ENCODE peak calls at places on chromosome X, in nine cellular contexts. One of them, this sample, is unnamed.

GRCh38 chrX:153474718-153475117 is 4.3 kb upstream of the HAUS7 start:
- DNase-seq in Peyer's patch: peak
- DNase-seq in esophagus squamous epithelium: no peak
- DNase-seq in fibroblast of the aortic adventitia: peak
- DNase-seq in PC-3: peak
- DNase-seq in GM06990: no peak
- DNase-seq in gastrocnemius medialis: no peak
- DNase-seq in thoracic aorta: peak
- DNase-seq in vagina: no peak
- DNase-seq in this sample: peak

GRCh38 chrX:989959-990510 is 222.4 kb downstream of the CRLF2 start:
- DNase-seq in Peyer's patch: no peak
- DNase-seq in esophagus squamous epithelium: peak
- DNase-seq in fibroblast of the aortic adventitia: peak
- DNase-seq in PC-3: no peak
- DNase-seq in GM06990: peak
- DNase-seq in gastrocnemius medialis: peak
- DNase-seq in thoracic aorta: no peak
- DNase-seq in vagina: peak
- DNase-seq in this sample: peak

GRCh38 chrX:147838465-147839131 is 73.1 kb upstream of the FMR1 start:
- DNase-seq in Peyer's patch: no peak
- DNase-seq in esophagus squamous epithelium: no peak
- DNase-seq in fibroblast of the aortic adventitia: no peak
- DNase-seq in PC-3: no peak
- DNase-seq in GM06990: no peak
- DNase-seq in gastrocnemius medialis: no peak
- DNase-seq in thoracic aorta: no peak
- DNase-seq in vagina: no peak
- DNase-seq in this sample: peak

GRCh38 chrX:6917666-6918065 is 229.8 kb upstream of the STS start:
- DNase-seq in Peyer's patch: no peak
- DNase-seq in esophagus squamous epithelium: no peak
- DNase-seq in fibroblast of the aortic adventitia: no peak
- DNase-seq in PC-3: no peak
- DNase-seq in GM06990: no peak
- DNase-seq in gastrocnemius medialis: no peak
- DNase-seq in thoracic aorta: no peak
- DNase-seq in vagina: no peak
- DNase-seq in this sample: no peak

GRCh38 chrX:111288841-111289240 is 18.6 kb upstream of the CAPN6 start:
- DNase-seq in Peyer's patch: no peak
- DNase-seq in esophagus squamous epithelium: no peak
- DNase-seq in fibroblast of the aortic adventitia: no peak
- DNase-seq in PC-3: no peak
- DNase-seq in GM06990: no peak
- DNase-seq in gastrocnemius medialis: no peak
- DNase-seq in thoracic aorta: no peak
- DNase-seq in vagina: no peak
- DNase-seq in this sample: no peak

GRCh38 chrX:133897593-133898163 is 87.7 kb downstream of the GPC3 start:
- DNase-seq in Peyer's patch: no peak
- DNase-seq in esophagus squamous epithelium: no peak
- DNase-seq in fibroblast of the aortic adventitia: no peak
- DNase-seq in PC-3: no peak
- DNase-seq in GM06990: no peak
- DNase-seq in gastrocnemius medialis: no peak
- DNase-seq in thoracic aorta: no peak
- DNase-seq in vagina: no peak
- DNase-seq in this sample: no peak

GRCh38 chrX:39855748-39856129 is 242.0 kb downstream of the BCOR start:
- DNase-seq in Peyer's patch: no peak
- DNase-seq in esophagus squamous epithelium: peak
- DNase-seq in fibroblast of the aortic adventitia: peak
- DNase-seq in PC-3: peak
- DNase-seq in GM06990: peak
- DNase-seq in gastrocnemius medialis: peak
- DNase-seq in thoracic aorta: no peak
- DNase-seq in vagina: no peak
- DNase-seq in this sample: peak

GRCh38 chrX:40476958-40477357 is 103.8 kb upstream of the ATP6AP2 start:
- DNase-seq in Peyer's patch: no peak
- DNase-seq in esophagus squamous epithelium: no peak
- DNase-seq in fibroblast of the aortic adventitia: no peak
- DNase-seq in PC-3: no peak
- DNase-seq in GM06990: no peak
- DNase-seq in gastrocnemius medialis: no peak
- DNase-seq in thoracic aorta: no peak
- DNase-seq in vagina: no peak
- DNase-seq in this sample: no peak

GRCh38 chrX:55007633-55008032 is 7.5 kb downstream of the APEX2 start:
- DNase-seq in Peyer's patch: peak
- DNase-seq in esophagus squamous epithelium: no peak
- DNase-seq in fibroblast of the aortic adventitia: peak
- DNase-seq in PC-3: peak
- DNase-seq in GM06990: no peak
- DNase-seq in gastrocnemius medialis: peak
- DNase-seq in thoracic aorta: no peak
- DNase-seq in vagina: peak
- DNase-seq in this sample: peak

GRCh38 chrX:29948653-29949052 is 266.7 kb upstream of the MAGEB2 start:
- DNase-seq in Peyer's patch: no peak
- DNase-seq in esophagus squamous epithelium: no peak
- DNase-seq in fibroblast of the aortic adventitia: peak
- DNase-seq in PC-3: peak
- DNase-seq in GM06990: no peak
- DNase-seq in gastrocnemius medialis: no peak
- DNase-seq in thoracic aorta: no peak
- DNase-seq in vagina: no peak
- DNase-seq in this sample: peak

GRCh38 chrX:57445046-57445445 is 146.8 kb upstream of the ZXDB start:
- DNase-seq in Peyer's patch: no peak
- DNase-seq in esophagus squamous epithelium: no peak
- DNase-seq in fibroblast of the aortic adventitia: no peak
- DNase-seq in PC-3: peak
- DNase-seq in GM06990: no peak
- DNase-seq in gastrocnemius medialis: no peak
- DNase-seq in thoracic aorta: no peak
- DNase-seq in vagina: no peak
- DNase-seq in this sample: peak

GRCh38 chrX:16997313-16997712 is 50.9 kb downstream of the REPS2 start:
- DNase-seq in Peyer's patch: no peak
- DNase-seq in esophagus squamous epithelium: no peak
- DNase-seq in fibroblast of the aortic adventitia: no peak
- DNase-seq in PC-3: no peak
- DNase-seq in GM06990: no peak
- DNase-seq in gastrocnemius medialis: no peak
- DNase-seq in thoracic aorta: no peak
- DNase-seq in vagina: no peak
- DNase-seq in this sample: no peak

GRCh38 chrX:119539872-119540271 is 25.3 kb downstream of the STEEP1 start:
- DNase-seq in Peyer's patch: no peak
- DNase-seq in esophagus squamous epithelium: no peak
- DNase-seq in fibroblast of the aortic adventitia: no peak
- DNase-seq in PC-3: no peak
- DNase-seq in GM06990: no peak
- DNase-seq in gastrocnemius medialis: no peak
- DNase-seq in thoracic aorta: no peak
- DNase-seq in vagina: no peak
- DNase-seq in this sample: no peak
- TF ChIP-seq CTCF in Peyer's patch: no peak
- TF ChIP-seq CTCF in esophagus squamous epithelium: no peak
- TF ChIP-seq CTCF in fibroblast of the aortic adventitia: no peak
- TF ChIP-seq CTCF in PC-3: peak
- TF ChIP-seq CTCF in GM06990: peak
- TF ChIP-seq CTCF in gastrocnemius medialis: no peak
- TF ChIP-seq CTCF in thoracic aorta: no peak
- TF ChIP-seq CTCF in vagina: no peak
- TF ChIP-seq CTCF in this sample: no peak

GRCh38 chrX:126170715-126171114 is 4.6 kb upstream of the DCAF12L2 start:
- DNase-seq in Peyer's patch: no peak
- DNase-seq in esophagus squamous epithelium: no peak
- DNase-seq in fibroblast of the aortic adventitia: no peak
- DNase-seq in PC-3: no peak
- DNase-seq in GM06990: no peak
- DNase-seq in gastrocnemius medialis: no peak
- DNase-seq in thoracic aorta: no peak
- DNase-seq in vagina: no peak
- DNase-seq in this sample: no peak

GRCh38 chrX:126164689-126165400 is 1.2 kb downstream of the DCAF12L2 start:
- DNase-seq in Peyer's patch: no peak
- DNase-seq in esophagus squamous epithelium: no peak
- DNase-seq in fibroblast of the aortic adventitia: no peak
- DNase-seq in PC-3: no peak
- DNase-seq in GM06990: no peak
- DNase-seq in gastrocnemius medialis: no peak
- DNase-seq in thoracic aorta: no peak
- DNase-seq in vagina: no peak
- DNase-seq in this sample: no peak

GRCh38 chrX:126165401-126165720 is 728 bp downstream of the DCAF12L2 start:
- DNase-seq in Peyer's patch: no peak
- DNase-seq in esophagus squamous epithelium: no peak
- DNase-seq in fibroblast of the aortic adventitia: no peak
- DNase-seq in PC-3: no peak
- DNase-seq in GM06990: no peak
- DNase-seq in gastrocnemius medialis: no peak
- DNase-seq in thoracic aorta: no peak
- DNase-seq in vagina: no peak
- DNase-seq in this sample: no peak

GRCh38 chrX:126167560-126167959 is 1.5 kb upstream of the DCAF12L2 start:
- DNase-seq in Peyer's patch: no peak
- DNase-seq in esophagus squamous epithelium: no peak
- DNase-seq in fibroblast of the aortic adventitia: no peak
- DNase-seq in PC-3: no peak
- DNase-seq in GM06990: no peak
- DNase-seq in gastrocnemius medialis: no peak
- DNase-seq in thoracic aorta: no peak
- DNase-seq in vagina: no peak
- DNase-seq in this sample: no peak

DNA sequence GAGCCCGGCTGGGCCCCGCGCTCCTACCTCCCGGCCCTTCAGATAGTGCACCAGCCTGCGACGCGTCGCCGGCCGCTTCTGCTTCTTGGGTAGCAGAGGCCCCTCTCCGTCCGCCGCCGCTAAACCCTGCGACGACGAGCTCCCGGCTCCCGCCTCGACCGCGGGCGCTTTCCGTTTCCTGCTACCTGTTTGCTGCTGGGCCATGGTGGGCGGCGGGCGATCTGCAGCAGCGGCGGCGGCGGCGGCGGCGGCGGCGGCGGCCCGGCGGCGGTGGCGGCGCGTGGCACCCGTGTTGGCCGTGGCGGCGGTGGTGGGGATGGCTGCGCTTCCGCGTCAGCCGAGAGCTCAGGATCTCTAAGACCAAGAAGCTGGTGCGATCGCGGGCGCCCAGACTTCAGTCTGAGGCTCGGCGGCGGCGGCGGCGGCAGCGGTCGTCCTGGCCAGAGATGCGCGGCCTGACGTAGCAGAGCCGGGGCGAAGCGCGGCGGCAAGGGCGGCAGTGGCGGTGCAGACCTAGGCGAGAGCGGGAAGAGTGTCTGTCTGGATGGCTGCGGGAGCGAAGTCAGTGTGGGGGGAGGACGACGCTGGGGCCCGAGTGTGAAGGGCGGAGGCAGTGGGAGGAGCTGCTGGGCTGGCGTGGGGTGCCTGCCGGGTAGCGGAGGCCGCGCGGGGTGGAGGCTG is at the start of gene DCAF12L2:
- DNase-seq in Peyer's patch: no peak
- DNase-seq in esophagus squamous epithelium: no peak
- DNase-seq in fibroblast of the aortic adventitia: no peak
- DNase-seq in PC-3: no peak
- DNase-seq in GM06990: no peak
- DNase-seq in gastrocnemius medialis: no peak
- DNase-seq in thoracic aorta: no peak
- DNase-seq in vagina: no peak
- DNase-seq in this sample: peak
- H3K4me3 ChIP-seq in Peyer's patch: no peak
- H3K4me3 ChIP-seq in esophagus squamous epithelium: peak
- H3K4me3 ChIP-seq in fibroblast of the aortic adventitia: no peak
- H3K4me3 ChIP-seq in PC-3: peak
- H3K4me3 ChIP-seq in GM06990: no peak
- H3K4me3 ChIP-seq in gastrocnemius medialis: no peak
- H3K4me3 ChIP-seq in thoracic aorta: peak
- H3K4me3 ChIP-seq in vagina: peak
- H3K4me3 ChIP-seq in this sample: no peak

GRCh38 chrX:45518552-45518951 is 317.9 kb upstream of the DIPK2B start:
- DNase-seq in Peyer's patch: no peak
- DNase-seq in esophagus squamous epithelium: no peak
- DNase-seq in fibroblast of the aortic adventitia: no peak
- DNase-seq in PC-3: no peak
- DNase-seq in GM06990: no peak
- DNase-seq in gastrocnemius medialis: no peak
- DNase-seq in thoracic aorta: no peak
- DNase-seq in vagina: no peak
- DNase-seq in this sample: no peak

GRCh38 chrX:45513042-45513441 is 312.4 kb upstream of the DIPK2B start:
- DNase-seq in Peyer's patch: no peak
- DNase-seq in esophagus squamous epithelium: no peak
- DNase-seq in fibroblast of the aortic adventitia: no peak
- DNase-seq in PC-3: no peak
- DNase-seq in GM06990: no peak
- DNase-seq in gastrocnemius medialis: no peak
- DNase-seq in thoracic aorta: no peak
- DNase-seq in vagina: no peak
- DNase-seq in this sample: no peak

GRCh38 chrX:45517090-45517973 is 316.7 kb upstream of the DIPK2B start:
- DNase-seq in Peyer's patch: no peak
- DNase-seq in esophagus squamous epithelium: no peak
- DNase-seq in fibroblast of the aortic adventitia: peak
- DNase-seq in PC-3: peak
- DNase-seq in GM06990: no peak
- DNase-seq in gastrocnemius medialis: no peak
- DNase-seq in thoracic aorta: no peak
- DNase-seq in vagina: no peak
- DNase-seq in this sample: peak

GRCh38 chrX:45515262-45516215 is 314.9 kb upstream of the DIPK2B start:
- DNase-seq in Peyer's patch: no peak
- DNase-seq in esophagus squamous epithelium: no peak
- DNase-seq in fibroblast of the aortic adventitia: peak
- DNase-seq in PC-3: peak
- DNase-seq in GM06990: no peak
- DNase-seq in gastrocnemius medialis: peak
- DNase-seq in thoracic aorta: peak
- DNase-seq in vagina: peak
- DNase-seq in this sample: peak
- TF ChIP-seq CTCF in Peyer's patch: no peak
- TF ChIP-seq CTCF in esophagus squamous epithelium: no peak
- TF ChIP-seq CTCF in fibroblast of the aortic adventitia: peak
- TF ChIP-seq CTCF in PC-3: peak
- TF ChIP-seq CTCF in GM06990: peak
- TF ChIP-seq CTCF in gastrocnemius medialis: peak
- TF ChIP-seq CTCF in thoracic aorta: peak
- TF ChIP-seq CTCF in vagina: no peak
- TF ChIP-seq CTCF in this sample: peak

GRCh38 chrX:68696267-68696666 is 48.8 kb downstream of the STARD8 start:
- DNase-seq in Peyer's patch: no peak
- DNase-seq in esophagus squamous epithelium: no peak
- DNase-seq in fibroblast of the aortic adventitia: no peak
- DNase-seq in PC-3: no peak
- DNase-seq in GM06990: no peak
- DNase-seq in gastrocnemius medialis: no peak
- DNase-seq in thoracic aorta: no peak
- DNase-seq in vagina: no peak
- DNase-seq in this sample: no peak
- H3K4me3 ChIP-seq in Peyer's patch: no peak
- H3K4me3 ChIP-seq in esophagus squamous epithelium: peak
- H3K4me3 ChIP-seq in fibroblast of the aortic adventitia: no peak
- H3K4me3 ChIP-seq in PC-3: no peak
- H3K4me3 ChIP-seq in GM06990: no peak
- H3K4me3 ChIP-seq in gastrocnemius medialis: peak
- H3K4me3 ChIP-seq in thoracic aorta: peak
- H3K4me3 ChIP-seq in vagina: no peak
- H3K4me3 ChIP-seq in this sample: no peak

GRCh38 chrX:10109695-10110094 is 47.1 kb upstream of the CLCN4 start:
- DNase-seq in Peyer's patch: no peak
- DNase-seq in esophagus squamous epithelium: no peak
- DNase-seq in fibroblast of the aortic adventitia: no peak
- DNase-seq in PC-3: no peak
- DNase-seq in GM06990: no peak
- DNase-seq in gastrocnemius medialis: no peak
- DNase-seq in thoracic aorta: no peak
- DNase-seq in vagina: no peak
- DNase-seq in this sample: no peak
- TF ChIP-seq CTCF in Peyer's patch: no peak
- TF ChIP-seq CTCF in esophagus squamous epithelium: no peak
- TF ChIP-seq CTCF in fibroblast of the aortic adventitia: no peak
- TF ChIP-seq CTCF in PC-3: no peak
- TF ChIP-seq CTCF in GM06990: no peak
- TF ChIP-seq CTCF in gastrocnemius medialis: no peak
- TF ChIP-seq CTCF in thoracic aorta: no peak
- TF ChIP-seq CTCF in vagina: no peak
- TF ChIP-seq CTCF in this sample: no peak